ENCODE peak calls at places on chromosome 4, in seven cellular contexts. Z, I, S, V, R, F and W are unnamed samples. For H3K4me1, the result is how much of the 10 kb centered on the place peaks cover.

GRCh38 chr4:184283659-184284335 is 66.1 kb upstream of the ENPP6 start:
- DNase-seq in Z (no peak), I (no peak), S (no peak), V (no peak), R (peak), F (no peak), W (no peak)

GRCh38 chr4:168197926-168198325 is 105.6 kb downstream of the ANXA10 start:
- DNase-seq in Z (peak), I (no peak), S (no peak), V (peak), R (no peak), F (no peak), W (peak)

GRCh38 chr4:174107749-174108354 is 175.6 kb downstream of the FBXO8 start:
- DNase-seq in Z (no peak), I (no peak), S (no peak), V (no peak), R (no peak), F (no peak), W (no peak)

GRCh38 chr4:108449139-108449538 is 171.2 kb upstream of the RPL34 start:
- DNase-seq in Z (no peak), I (no peak), S (no peak), V (no peak), R (no peak), F (no peak), W (no peak)

GRCh38 chr4:6446538-6447451 is 25.6 kb downstream of the PPP2R2C start:
- DNase-seq in Z (no peak), I (no peak), S (no peak), V (no peak), R (no peak), F (no peak), W (peak)

GRCh38 chr4:36283912-36284465 is 2.6 kb downstream of the DTHD1 start:
- DNase-seq in Z (no peak), I (no peak), S (no peak), V (no peak), R (no peak), F (no peak), W (no peak)

GRCh38 chr4:143358923-143359694 is 22.4 kb downstream of the GAB1 start:
- DNase-seq in Z (peak), I (peak), S (peak), V (peak), R (peak), F (no peak), W (no peak)

GRCh38 chr4:135917016-135917415 is 1615.3 kb downstream of the PCDH18 start:
- DNase-seq in Z (no peak), I (peak), S (no peak), V (peak), R (no peak), F (no peak), W (no peak)

GRCh38 chr4:113141901-113142346 is 92.5 kb downstream of the ANK2 start:
- DNase-seq in Z (no peak), I (peak), S (peak), V (peak), R (no peak), F (no peak), W (peak)

GRCh38 chr4:17577660-17578481 is 873 bp downstream of the LAP3 start:
- DNase-seq in Z (no peak), I (peak), S (peak), V (peak), R (peak), F (no peak), W (peak)

GRCh38 chr4:30720656-30721352 is 635 bp downstream of the PCDH7 start:
- DNase-seq in Z (peak), I (peak), S (peak), V (peak), R (no peak), F (peak), W (peak)

GRCh38 chr4:128606173-128606572 is 203.3 kb upstream of the JADE1 start:
- DNase-seq in Z (peak), I (peak), S (no peak), V (peak), R (no peak), F (no peak), W (peak)

GRCh38 chr4:128604840-128605239 is 204.7 kb upstream of the JADE1 start:
- DNase-seq in Z (no peak), I (no peak), S (no peak), V (no peak), R (no peak), F (no peak), W (no peak)

GRCh38 chr4:128600996-128601857 is 208.3 kb upstream of the JADE1 start:
- DNase-seq in Z (peak), I (peak), S (peak), V (peak), R (no peak), F (no peak), W (peak)

GRCh38 chr4:128601992-128602695 is 207.4 kb upstream of the JADE1 start:
- DNase-seq in Z (peak), I (peak), S (peak), V (peak), R (no peak), F (no peak), W (no peak)

GRCh38 chr4:128604204-128604603 is 205.3 kb upstream of the JADE1 start:
- DNase-seq in Z (no peak), I (no peak), S (no peak), V (no peak), R (no peak), F (no peak), W (no peak)
- H2AFZ ChIP-seq in Z (no peak), I (no peak), S (no peak), V (no peak), R (no peak), F (no peak), W (no peak)

GRCh38 chr4:158682071-158682470 is 10.0 kb downstream of the ETFDH start:
- DNase-seq in Z (no peak), I (no peak), S (no peak), V (no peak), R (no peak), F (no peak), W (no peak)

GRCh38 chr4:158681630-158682029 is 9.5 kb downstream of the ETFDH start:
- DNase-seq in Z (no peak), I (no peak), S (no peak), V (no peak), R (no peak), F (no peak), W (no peak)

GRCh38 chr4:158673633-158674032 is 1.5 kb downstream of the ETFDH start:
- DNase-seq in Z (no peak), I (no peak), S (no peak), V (no peak), R (no peak), F (no peak), W (peak)

GRCh38 chr4:158676076-158676475 is 4.0 kb downstream of the ETFDH start:
- DNase-seq in Z (no peak), I (no peak), S (no peak), V (peak), R (no peak), F (no peak), W (no peak)

GRCh38 chr4:158678767-158679166 is 6.7 kb downstream of the ETFDH start:
- DNase-seq in Z (no peak), I (no peak), S (no peak), V (no peak), R (no peak), F (no peak), W (no peak)
- H3K4me3 ChIP-seq in Z (no peak), I (no peak), S (no peak), V (no peak), R (no peak), F (no peak), W (no peak)

GRCh38 chr4:2934813-2935761 is 28.1 kb downstream of the NOP14 start:
- DNase-seq in Z (peak), I (peak), S (peak), V (peak), R (peak), F (peak), W (peak)

GRCh38 chr4:2934077-2934812 is 29.0 kb downstream of the NOP14 start:
- DNase-seq in Z (peak), I (peak), S (peak), V (peak), R (peak), F (no peak), W (peak)

GRCh38 chr4:2932951-2933565 is 30.1 kb downstream of the NOP14 start:
- DNase-seq in Z (no peak), I (no peak), S (no peak), V (peak), R (no peak), F (no peak), W (peak)

GRCh38 chr4:2932561-2932950 is 30.6 kb downstream of the NOP14 start:
- DNase-seq in Z (no peak), I (no peak), S (no peak), V (no peak), R (no peak), F (no peak), W (no peak)

DNA sequence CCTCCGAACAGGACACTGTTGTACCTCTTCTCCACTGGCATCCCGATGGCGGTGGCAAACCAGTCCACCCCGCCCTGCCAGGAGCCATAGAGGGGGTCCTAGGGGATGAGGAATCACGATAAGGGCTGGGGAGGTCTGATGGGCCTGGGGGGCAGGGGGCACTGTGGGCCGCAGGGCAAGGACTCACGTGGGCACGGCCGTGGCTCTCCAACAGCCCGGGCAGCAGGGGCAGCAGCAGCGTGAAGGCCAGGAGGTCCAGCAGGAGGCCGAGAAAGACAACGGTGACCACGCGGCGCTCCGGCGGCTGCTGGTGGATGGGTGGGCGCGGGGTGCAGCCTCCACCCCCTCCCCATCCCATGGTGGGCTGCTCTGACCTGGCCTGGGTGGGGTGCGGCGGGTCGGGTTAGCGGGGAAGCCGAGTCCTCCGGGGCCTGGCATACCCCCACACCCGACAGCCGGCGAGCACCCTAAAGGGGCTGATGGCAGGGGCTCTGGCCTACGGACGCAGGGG is 29.6 kb downstream of the NOP14 start:
- DNase-seq in Z (peak), I (no peak), S (no peak), V (peak), R (no peak), F (no peak), W (peak)
- H3K4me1 ChIP-seq in Z (under half), I (under half), S (under half), V (under half), R (half or more), F (under half), W (under half)

GRCh38 chr4:115275615-115276014 is 162.2 kb upstream of the NDST4 start:
- DNase-seq in Z (no peak), I (no peak), S (no peak), V (no peak), R (peak), F (no peak), W (peak)
- H2AFZ ChIP-seq in Z (no peak), I (no peak), S (no peak), V (no peak), R (peak), F (no peak), W (no peak)

GRCh38 chr4:57193164-57193810 is 83.1 kb upstream of the IGFBP7 start:
- DNase-seq in Z (no peak), I (no peak), S (no peak), V (no peak), R (no peak), F (no peak), W (no peak)

GRCh38 chr4:57195622-57196021 is 85.4 kb upstream of the IGFBP7 start:
- DNase-seq in Z (no peak), I (no peak), S (no peak), V (no peak), R (no peak), F (no peak), W (no peak)

GRCh38 chr4:57190651-57191481 is 80.7 kb upstream of the IGFBP7 start:
- DNase-seq in Z (peak), I (peak), S (peak), V (peak), R (peak), F (peak), W (no peak)

GRCh38 chr4:57191523-57192034 is 81.4 kb upstream of the IGFBP7 start:
- DNase-seq in Z (peak), I (peak), S (peak), V (no peak), R (no peak), F (no peak), W (no peak)

GRCh38 chr4:57193996-57194675 is 84.0 kb upstream of the IGFBP7 start:
- DNase-seq in Z (no peak), I (no peak), S (no peak), V (peak), R (no peak), F (no peak), W (no peak)
- H3K4me3 ChIP-seq in Z (no peak), I (no peak), S (no peak), V (no peak), R (no peak), F (no peak), W (no peak)

GRCh38 chr4:119041951-119042560 is 93.6 kb upstream of the MYOZ2 start:
- DNase-seq in Z (peak), I (peak), S (peak), V (peak), R (peak), F (peak), W (no peak)

GRCh38 chr4:119039160-119039559 is 96.5 kb upstream of the MYOZ2 start:
- DNase-seq in Z (no peak), I (no peak), S (no peak), V (no peak), R (no peak), F (no peak), W (no peak)

GRCh38 chr4:119040711-119041185 is 94.9 kb upstream of the MYOZ2 start:
- DNase-seq in Z (no peak), I (peak), S (no peak), V (peak), R (no peak), F (no peak), W (no peak)

GRCh38 chr4:119039779-119040178 is 95.9 kb upstream of the MYOZ2 start:
- DNase-seq in Z (no peak), I (no peak), S (peak), V (no peak), R (peak), F (no peak), W (no peak)

DNA sequence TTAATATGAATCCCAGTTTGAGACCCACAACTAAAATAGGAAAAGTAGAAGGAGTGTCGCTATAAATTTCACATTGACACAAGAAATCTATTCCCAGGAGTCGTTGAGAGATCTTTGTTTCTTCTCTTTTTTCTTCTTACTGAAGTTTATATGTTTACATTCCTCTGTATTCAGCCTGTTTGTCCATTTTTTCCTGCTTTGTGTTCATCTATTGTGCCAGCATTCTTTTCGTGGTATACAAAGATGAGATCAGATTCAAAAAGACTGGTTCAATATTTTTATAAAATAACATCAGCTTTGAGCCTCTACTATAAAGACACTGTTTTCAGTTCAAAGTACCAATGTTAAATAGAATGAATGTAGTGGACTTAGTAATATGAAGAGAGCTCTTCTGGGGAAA is 95.4 kb upstream of the MYOZ2 start:
- DNase-seq in Z (no peak), I (no peak), S (no peak), V (peak), R (no peak), F (no peak), W (no peak)
- H3K4me1 ChIP-seq in Z (under half), I (under half), S (under half), V (half or more), R (under half), F (under half), W (under half)

GRCh38 chr4:14168919-14169318 is 541.4 kb upstream of the BOD1L1 start:
- DNase-seq in Z (peak), I (peak), S (peak), V (peak), R (no peak), F (no peak), W (peak)

GRCh38 chr4:14169460-14169859 is 541.9 kb upstream of the BOD1L1 start:
- DNase-seq in Z (peak), I (peak), S (no peak), V (peak), R (no peak), F (no peak), W (peak)

GRCh38 chr4:14167876-14168510 is 540.5 kb upstream of the BOD1L1 start:
- DNase-seq in Z (no peak), I (peak), S (no peak), V (peak), R (no peak), F (no peak), W (no peak)

GRCh38 chr4:14165253-14165942 is 537.9 kb upstream of the BOD1L1 start:
- DNase-seq in Z (no peak), I (no peak), S (no peak), V (no peak), R (peak), F (no peak), W (no peak)
- H2AFZ ChIP-seq in Z (no peak), I (no peak), S (no peak), V (no peak), R (peak), F (no peak), W (no peak)

DNA sequence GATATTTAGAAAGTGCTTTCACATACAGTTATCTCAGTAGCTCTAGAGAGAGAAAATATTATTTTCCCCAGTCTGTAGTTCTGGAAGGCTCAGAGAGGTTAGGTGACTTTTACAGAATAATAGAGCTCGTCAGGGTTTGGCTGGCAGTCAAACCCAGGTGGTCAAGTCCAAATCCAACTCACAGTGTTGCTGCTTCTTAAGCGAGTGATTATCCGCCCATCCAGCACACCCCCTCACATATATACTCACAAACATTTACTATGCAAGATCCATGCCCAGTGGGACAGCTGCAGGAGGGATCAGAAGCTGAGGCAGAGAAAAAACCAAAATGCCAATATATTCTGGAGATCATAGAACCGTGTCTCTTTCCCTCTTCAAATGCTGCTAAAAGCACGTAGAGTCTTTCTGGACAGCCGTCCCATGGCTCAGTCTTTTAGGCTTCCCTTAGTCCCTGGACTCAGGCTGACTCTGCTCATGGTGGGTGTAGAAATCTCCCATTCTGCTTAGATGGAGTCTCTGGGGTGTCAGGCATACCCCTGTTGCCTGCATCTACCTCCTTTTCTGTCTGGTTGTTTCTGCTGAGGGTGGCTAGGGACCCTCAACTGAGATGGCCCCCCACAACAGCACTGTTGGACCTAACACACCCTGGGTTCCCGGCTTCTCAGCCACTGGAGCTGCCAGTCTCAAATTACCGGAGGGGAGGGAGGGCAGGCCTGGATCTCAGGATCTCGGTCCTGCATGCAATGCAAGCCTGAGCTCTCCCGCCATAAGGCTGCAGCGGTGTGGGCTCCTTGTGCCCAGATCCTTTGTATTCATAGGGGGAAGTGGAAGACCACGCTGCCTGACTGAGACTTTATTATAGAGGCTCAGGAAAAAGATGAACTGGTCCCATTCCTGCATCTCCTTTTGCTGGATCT is at the start of gene CHRNA9:
- DNase-seq in Z (no peak), I (no peak), S (no peak), V (peak), R (no peak), F (peak), W (no peak)
- H3K4me3 ChIP-seq in Z (no peak), I (no peak), S (no peak), V (peak), R (no peak), F (no peak), W (no peak)

GRCh38 chr4:79684516-79684915 is 276.5 kb upstream of the GK2 start:
- DNase-seq in Z (no peak), I (no peak), S (no peak), V (no peak), R (no peak), F (no peak), W (no peak)
- H3K4me1 ChIP-seq in Z (under half), I (under half), S (under half), V (under half), R (under half), F (under half), W (under half)